ENCODE peak calls at places on chromosome 22, in four cellular contexts. One of them, this sample, is unnamed.

GRCh38 chr22:23243006-23243573 is 62.8 kb downstream of the BCR start:
- DNase-seq in SK-N-SH: no peak
- DNase-seq in gastrocnemius medialis: no peak
- DNase-seq in GM12878: peak; percentile 41
- DNase-seq in this sample: no peak

GRCh38 chr22:26846645-26847044 is 189.3 kb downstream of the MIAT start:
- DNase-seq in SK-N-SH: no peak
- DNase-seq in gastrocnemius medialis: no peak
- DNase-seq in GM12878: no peak
- DNase-seq in this sample: no peak

GRCh38 chr22:50396751-50397370 is 53.7 kb downstream of the PPP6R2 start:
- DNase-seq in SK-N-SH: no peak
- DNase-seq in gastrocnemius medialis: no peak
- DNase-seq in GM12878: no peak
- DNase-seq in this sample: no peak

GRCh38 chr22:30606455-30607299 is at the start of gene TCN2:
- DNase-seq in SK-N-SH: peak; percentile 80
- DNase-seq in gastrocnemius medialis: peak; percentile 69
- DNase-seq in GM12878: no peak
- DNase-seq in this sample: peak; percentile 76

GRCh38 chr22:22746963-22747933 is 102.8 kb downstream of the GGTLC2 start:
- DNase-seq in SK-N-SH: no peak
- DNase-seq in gastrocnemius medialis: no peak
- DNase-seq in GM12878: no peak
- DNase-seq in this sample: no peak

GRCh38 chr22:23862103-23862502 is 4.4 kb downstream of the SLC2A11 start:
- DNase-seq in SK-N-SH: peak; percentile 65
- DNase-seq in gastrocnemius medialis: no peak
- DNase-seq in GM12878: no peak
- DNase-seq in this sample: no peak

GRCh38 chr22:31300896-31301295 is 8.6 kb upstream of the PIK3IP1 start:
- DNase-seq in SK-N-SH: no peak
- DNase-seq in gastrocnemius medialis: no peak
- DNase-seq in GM12878: no peak
- DNase-seq in this sample: no peak

GRCh38 chr22:49268924-49269323 is 558.7 kb downstream of the BRD1 start:
- DNase-seq in SK-N-SH: no peak
- DNase-seq in gastrocnemius medialis: no peak
- DNase-seq in GM12878: no peak
- DNase-seq in this sample: no peak

GRCh38 chr22:27108425-27109114 is 451.2 kb downstream of the MIAT start:
- DNase-seq in SK-N-SH: peak; percentile 69
- DNase-seq in gastrocnemius medialis: peak; percentile 23
- DNase-seq in GM12878: no peak
- DNase-seq in this sample: peak; percentile 43

GRCh38 chr22:46596032-46596441 is 24.1 kb upstream of the GRAMD4 start:
- DNase-seq in SK-N-SH: peak; percentile 97
- DNase-seq in gastrocnemius medialis: peak; percentile 76
- DNase-seq in GM12878: no peak
- DNase-seq in this sample: peak; percentile 56

GRCh38 chr22:31496735-31497146 is 405 bp downstream of the SFI1 start:
- DNase-seq in SK-N-SH: no peak
- DNase-seq in gastrocnemius medialis: no peak
- DNase-seq in GM12878: no peak
- DNase-seq in this sample: peak; percentile 23

GRCh38 chr22:17130199-17130598 is 9.0 kb upstream of the TMEM121B start:
- DNase-seq in SK-N-SH: no peak
- DNase-seq in gastrocnemius medialis: no peak
- DNase-seq in GM12878: no peak
- DNase-seq in this sample: no peak

GRCh38 chr22:37571258-37571991 is 8.5 kb downstream of the LGALS2 start:
- DNase-seq in SK-N-SH: peak; percentile 38
- DNase-seq in gastrocnemius medialis: no peak
- DNase-seq in GM12878: no peak
- DNase-seq in this sample: no peak
- H3K4me1 ChIP-seq in SK-N-SH: no peaks in the 10 kb centered on the region
- H3K4me1 ChIP-seq in gastrocnemius medialis: peaks cover 6% of the 10 kb centered on the region
- H3K4me1 ChIP-seq in GM12878: peaks cover 8% of the 10 kb centered on the region
- H3K4me1 ChIP-seq in this sample: peaks cover 43% of the 10 kb centered on the region

DNA sequence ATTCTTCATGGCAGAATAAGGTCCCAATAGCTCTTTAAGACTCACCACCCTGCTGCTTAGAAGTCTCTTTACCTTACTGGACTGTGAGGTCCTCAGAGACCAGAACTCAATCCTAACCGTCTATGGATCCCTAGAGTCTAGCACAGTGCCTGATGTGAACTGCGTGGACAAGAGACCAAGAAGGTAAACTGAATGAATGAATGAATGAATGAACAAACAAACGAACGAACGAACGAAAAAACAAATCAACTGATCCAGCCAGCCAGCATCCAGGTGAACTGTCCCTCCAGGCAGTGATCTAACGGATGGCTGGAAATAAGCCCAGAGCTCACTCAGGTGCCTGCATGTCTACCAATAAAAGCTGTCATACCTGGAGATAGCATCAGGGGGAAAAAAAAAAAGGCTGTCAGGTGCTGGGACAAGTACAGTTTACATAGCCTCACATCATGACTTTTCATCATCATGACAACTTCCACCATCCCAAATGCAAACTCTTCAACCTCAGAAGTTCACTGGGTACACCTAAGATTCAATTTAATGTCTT is 59.8 kb downstream of the PACSIN2 start:
- DNase-seq in SK-N-SH: no peak
- DNase-seq in gastrocnemius medialis: no peak
- DNase-seq in GM12878: no peak
- DNase-seq in this sample: no peak
- H3K4me1 ChIP-seq in SK-N-SH: peaks cover 8% of the 10 kb centered on the region
- H3K4me1 ChIP-seq in gastrocnemius medialis: peaks cover 16% of the 10 kb centered on the region
- H3K4me1 ChIP-seq in GM12878: peaks cover 6% of the 10 kb centered on the region
- H3K4me1 ChIP-seq in this sample: peaks cover 51% of the 10 kb centered on the region

GRCh38 chr22:40400173-40400572 is 29.8 kb downstream of the SGSM3 start:
- DNase-seq in SK-N-SH: no peak
- DNase-seq in gastrocnemius medialis: no peak
- DNase-seq in GM12878: peak; percentile 63
- DNase-seq in this sample: no peak
- H3K4me1 ChIP-seq in SK-N-SH: no peaks in the 10 kb centered on the region
- H3K4me1 ChIP-seq in gastrocnemius medialis: peaks cover 16% of the 10 kb centered on the region
- H3K4me1 ChIP-seq in GM12878: peaks cover 38% of the 10 kb centered on the region
- H3K4me1 ChIP-seq in this sample: no peaks in the 10 kb centered on the region

GRCh38 chr22:42645938-42646568 is 3.1 kb downstream of the CYB5R3 start:
- DNase-seq in SK-N-SH: no peak
- DNase-seq in gastrocnemius medialis: no peak
- DNase-seq in GM12878: no peak
- DNase-seq in this sample: no peak

GRCh38 chr22:42643632-42644421 is 3.4 kb upstream of the ATP5MGL start:
- DNase-seq in SK-N-SH: no peak
- DNase-seq in gastrocnemius medialis: no peak
- DNase-seq in GM12878: no peak
- DNase-seq in this sample: no peak

GRCh38 chr22:42644422-42645340 is 4.3 kb upstream of the ATP5MGL start:
- DNase-seq in SK-N-SH: no peak
- DNase-seq in gastrocnemius medialis: peak; percentile 59
- DNase-seq in GM12878: no peak
- DNase-seq in this sample: peak; percentile 80

GRCh38 chr22:42646569-42647525 is 2.3 kb downstream of the CYB5R3 start:
- DNase-seq in SK-N-SH: no peak
- DNase-seq in gastrocnemius medialis: peak; percentile 58
- DNase-seq in GM12878: no peak
- DNase-seq in this sample: peak; percentile 84

GRCh38 chr22:42645341-42645937 is 3.8 kb downstream of the CYB5R3 start:
- DNase-seq in SK-N-SH: no peak
- DNase-seq in gastrocnemius medialis: no peak
- DNase-seq in GM12878: no peak
- DNase-seq in this sample: no peak
- H3K4me1 ChIP-seq in SK-N-SH: peaks cover 6% of the 10 kb centered on the region
- H3K4me1 ChIP-seq in gastrocnemius medialis: peaks cover 71% of the 10 kb centered on the region
- H3K4me1 ChIP-seq in GM12878: peaks cover 42% of the 10 kb centered on the region
- H3K4me1 ChIP-seq in this sample: peaks cover 81% of the 10 kb centered on the region

DNA sequence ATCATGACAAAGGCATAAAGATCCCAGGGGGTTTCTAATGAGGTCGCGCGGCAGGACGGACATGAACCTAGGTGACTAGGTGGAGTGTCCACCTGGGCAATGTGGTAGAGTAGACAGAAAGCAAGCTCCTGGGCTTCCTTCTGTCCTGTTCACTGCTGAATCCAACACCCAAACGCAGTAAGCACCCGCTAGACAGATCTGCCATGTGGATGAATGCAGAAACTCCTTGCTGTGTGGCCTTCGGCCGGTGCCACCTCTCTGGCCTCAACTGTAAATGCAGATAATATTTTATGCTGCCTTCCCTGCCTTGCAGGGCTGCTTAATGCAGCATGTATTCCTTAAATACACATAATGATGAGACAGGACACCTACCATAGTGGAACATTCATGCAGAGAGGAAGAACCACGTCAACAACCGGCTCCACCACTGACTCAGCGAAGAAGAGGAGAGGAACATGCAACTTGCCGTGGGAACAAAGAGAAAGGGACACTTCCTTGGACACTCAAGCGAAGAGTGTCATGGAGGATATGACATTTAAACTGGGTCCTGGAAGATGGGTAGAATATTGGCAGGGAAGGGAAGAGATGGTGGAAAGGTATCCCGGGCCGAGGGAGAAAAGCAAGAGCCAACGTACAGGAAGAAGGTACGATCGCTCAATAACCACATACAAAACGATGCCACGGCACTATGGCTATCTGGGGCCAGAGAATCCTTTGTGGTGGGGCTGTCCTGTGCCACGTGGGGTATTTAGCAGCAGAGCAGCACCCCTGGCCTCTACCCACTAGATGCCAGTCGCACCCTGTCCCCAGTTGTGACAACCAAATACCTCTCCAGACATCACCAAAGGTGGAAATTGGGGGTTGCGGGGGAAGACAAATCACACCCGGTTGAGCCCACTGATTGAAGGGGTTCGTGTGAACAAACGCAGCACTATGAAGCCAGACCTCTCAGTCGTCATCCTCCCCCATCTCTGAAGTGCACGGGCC is 30.8 kb downstream of the MYH9 start:
- DNase-seq in SK-N-SH: no peak
- DNase-seq in gastrocnemius medialis: no peak
- DNase-seq in GM12878: no peak
- DNase-seq in this sample: no peak
- H3K4me1 ChIP-seq in SK-N-SH: peaks cover 28% of the 10 kb centered on the region
- H3K4me1 ChIP-seq in gastrocnemius medialis: peaks cover 70% of the 10 kb centered on the region
- H3K4me1 ChIP-seq in GM12878: peaks cover 66% of the 10 kb centered on the region
- H3K4me1 ChIP-seq in this sample: peaks cover 98% of the 10 kb centered on the region

DNA sequence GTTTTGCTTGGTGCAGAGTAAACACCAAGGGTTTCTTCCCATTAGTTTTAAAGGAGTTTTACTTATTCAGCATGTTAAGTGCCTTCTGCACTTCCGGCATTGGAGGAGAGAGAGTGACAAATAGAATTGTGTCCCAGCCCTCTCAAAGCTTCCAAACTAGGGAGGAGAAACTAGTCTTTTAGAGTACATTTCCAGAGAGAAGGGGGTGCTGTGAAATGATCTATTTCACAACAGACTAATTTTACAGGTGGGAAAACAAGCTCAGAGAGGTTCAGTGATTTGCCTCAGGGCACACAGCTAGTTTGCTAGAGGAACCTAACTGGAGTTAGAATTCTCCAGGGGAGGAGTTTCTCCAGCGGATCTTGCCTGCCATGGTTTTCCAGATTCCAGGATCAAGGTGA is 12.6 kb downstream of the MPST start:
- DNase-seq in SK-N-SH: no peak
- DNase-seq in gastrocnemius medialis: no peak
- DNase-seq in GM12878: no peak
- DNase-seq in this sample: no peak
- H3K4me1 ChIP-seq in SK-N-SH: no peaks in the 10 kb centered on the region
- H3K4me1 ChIP-seq in gastrocnemius medialis: no peaks in the 10 kb centered on the region
- H3K4me1 ChIP-seq in GM12878: no peaks in the 10 kb centered on the region
- H3K4me1 ChIP-seq in this sample: no peaks in the 10 kb centered on the region

GRCh38 chr22:42642801-42643631 is 2.6 kb upstream of the ATP5MGL start:
- DNase-seq in SK-N-SH: no peak
- DNase-seq in gastrocnemius medialis: no peak
- DNase-seq in GM12878: no peak
- DNase-seq in this sample: no peak
- H3K4me1 ChIP-seq in SK-N-SH: peaks cover under 1% of the 10 kb centered on the region
- H3K4me1 ChIP-seq in gastrocnemius medialis: peaks cover 63% of the 10 kb centered on the region
- H3K4me1 ChIP-seq in GM12878: peaks cover 37% of the 10 kb centered on the region
- H3K4me1 ChIP-seq in this sample: peaks cover 74% of the 10 kb centered on the region

GRCh38 chr22:48097723-48098122 is 1335.3 kb downstream of the TBC1D22A start:
- DNase-seq in SK-N-SH: no peak
- DNase-seq in gastrocnemius medialis: no peak
- DNase-seq in GM12878: no peak
- DNase-seq in this sample: no peak
- H3K4me1 ChIP-seq in SK-N-SH: no peaks in the 10 kb centered on the region
- H3K4me1 ChIP-seq in gastrocnemius medialis: no peaks in the 10 kb centered on the region
- H3K4me1 ChIP-seq in GM12878: peaks cover 40% of the 10 kb centered on the region
- H3K4me1 ChIP-seq in this sample: no peaks in the 10 kb centered on the region